ENCODE peak calls at places on chromosome 2, in seven cellular contexts. One of them, this sample, is unnamed.

GRCh38 chr2:182784777-182785176 is 68.7 kb downstream of the DNAJC10 start:
- DNase-seq in HCT116: peak
- DNase-seq in K562: peak
- DNase-seq in heart left ventricle: no peak
- DNase-seq in cardiac muscle cell: peak
- DNase-seq in body of pancreas: no peak
- DNase-seq in fibroblast of the aortic adventitia: peak
- DNase-seq in this sample: peak

GRCh38 chr2:152766908-152767307 is 48.5 kb downstream of the ARL6IP6 start:
- DNase-seq in K562: no peak
- DNase-seq in body of pancreas: no peak
- DNase-seq in fibroblast of the aortic adventitia: peak
- DNase-seq in heart left ventricle: no peak
- DNase-seq in HCT116: no peak
- DNase-seq in cardiac muscle cell: peak
- DNase-seq in this sample: peak

GRCh38 chr2:127576433-127577207 is 41.1 kb downstream of the MYO7B start:
- DNase-seq in HCT116: no peak
- DNase-seq in cardiac muscle cell: peak
- DNase-seq in fibroblast of the aortic adventitia: peak
- DNase-seq in heart left ventricle: peak
- DNase-seq in K562: no peak
- DNase-seq in body of pancreas: no peak
- DNase-seq in this sample: peak

GRCh38 chr2:30502310-30502709 is 55.3 kb downstream of the LCLAT1 start:
- DNase-seq in fibroblast of the aortic adventitia: no peak
- DNase-seq in heart left ventricle: no peak
- DNase-seq in HCT116: no peak
- DNase-seq in body of pancreas: no peak
- DNase-seq in K562: no peak
- DNase-seq in cardiac muscle cell: no peak
- DNase-seq in this sample: no peak

GRCh38 chr2:74834806-74835755 is 1.2 kb downstream of the HK2 start:
- DNase-seq in fibroblast of the aortic adventitia: peak
- DNase-seq in body of pancreas: peak
- DNase-seq in cardiac muscle cell: peak
- DNase-seq in heart left ventricle: peak
- DNase-seq in HCT116: no peak
- DNase-seq in K562: peak
- DNase-seq in this sample: no peak

GRCh38 chr2:193517615-193518014 is 1322.9 kb upstream of the TMEFF2 start:
- DNase-seq in K562: no peak
- DNase-seq in HCT116: no peak
- DNase-seq in body of pancreas: no peak
- DNase-seq in cardiac muscle cell: no peak
- DNase-seq in fibroblast of the aortic adventitia: peak
- DNase-seq in heart left ventricle: no peak
- DNase-seq in this sample: peak

GRCh38 chr2:10220516-10221391 is 82.0 kb upstream of the HPCAL1 start:
- DNase-seq in fibroblast of the aortic adventitia: peak
- DNase-seq in HCT116: no peak
- DNase-seq in cardiac muscle cell: peak
- DNase-seq in heart left ventricle: no peak
- DNase-seq in body of pancreas: no peak
- DNase-seq in K562: peak
- DNase-seq in this sample: peak

GRCh38 chr2:204453730-204454167 is 91.5 kb upstream of the PARD3B start:
- DNase-seq in body of pancreas: peak
- DNase-seq in cardiac muscle cell: peak
- DNase-seq in K562: no peak
- DNase-seq in heart left ventricle: peak
- DNase-seq in fibroblast of the aortic adventitia: peak
- DNase-seq in HCT116: no peak
- DNase-seq in this sample: peak

GRCh38 chr2:127615511-127616166 is 30.3 kb upstream of the GPR17 start:
- DNase-seq in K562: no peak
- DNase-seq in cardiac muscle cell: no peak
- DNase-seq in HCT116: no peak
- DNase-seq in heart left ventricle: no peak
- DNase-seq in fibroblast of the aortic adventitia: no peak
- DNase-seq in body of pancreas: no peak
- DNase-seq in this sample: no peak

GRCh38 chr2:226077031-226077430 is 677.5 kb downstream of the NYAP2 start:
- DNase-seq in heart left ventricle: no peak
- DNase-seq in K562: no peak
- DNase-seq in fibroblast of the aortic adventitia: peak
- DNase-seq in HCT116: no peak
- DNase-seq in body of pancreas: no peak
- DNase-seq in cardiac muscle cell: no peak
- DNase-seq in this sample: peak

GRCh38 chr2:25339791-25340339 is 1.9 kb downstream of the DNMT3A start:
- DNase-seq in K562: no peak
- DNase-seq in cardiac muscle cell: no peak
- DNase-seq in fibroblast of the aortic adventitia: no peak
- DNase-seq in HCT116: no peak
- DNase-seq in heart left ventricle: peak
- DNase-seq in body of pancreas: peak
- DNase-seq in this sample: no peak

GRCh38 chr2:46849741-46850474 is 65.7 kb downstream of the MCFD2 start:
- DNase-seq in body of pancreas: peak
- DNase-seq in cardiac muscle cell: peak
- DNase-seq in heart left ventricle: peak
- DNase-seq in K562: peak
- DNase-seq in HCT116: no peak
- DNase-seq in fibroblast of the aortic adventitia: peak
- DNase-seq in this sample: peak

GRCh38 chr2:23624378-23624777 is 239.4 kb downstream of the KLHL29 start:
- DNase-seq in heart left ventricle: no peak
- DNase-seq in K562: peak
- DNase-seq in body of pancreas: no peak
- DNase-seq in fibroblast of the aortic adventitia: no peak
- DNase-seq in cardiac muscle cell: peak
- DNase-seq in HCT116: peak
- DNase-seq in this sample: peak

GRCh38 chr2:239089884-239090283 is 242.0 kb downstream of the TWIST2 start:
- DNase-seq in K562: no peak
- DNase-seq in body of pancreas: no peak
- DNase-seq in HCT116: no peak
- DNase-seq in fibroblast of the aortic adventitia: no peak
- DNase-seq in heart left ventricle: no peak
- DNase-seq in cardiac muscle cell: no peak
- DNase-seq in this sample: no peak

GRCh38 chr2:171134624-171135230 is 26.0 kb downstream of the TLK1 start:
- DNase-seq in HCT116: no peak
- DNase-seq in body of pancreas: no peak
- DNase-seq in heart left ventricle: no peak
- DNase-seq in cardiac muscle cell: peak
- DNase-seq in K562: no peak
- DNase-seq in fibroblast of the aortic adventitia: no peak
- DNase-seq in this sample: peak

GRCh38 chr2:119173556-119174060 is 15.1 kb upstream of the C1QL2 start:
- DNase-seq in K562: no peak
- DNase-seq in HCT116: no peak
- DNase-seq in fibroblast of the aortic adventitia: no peak
- DNase-seq in heart left ventricle: no peak
- DNase-seq in cardiac muscle cell: no peak
- DNase-seq in body of pancreas: no peak
- DNase-seq in this sample: no peak

GRCh38 chr2:44938287-44939073 is 3.0 kb upstream of the SIX3 start:
- DNase-seq in cardiac muscle cell: no peak
- DNase-seq in fibroblast of the aortic adventitia: no peak
- DNase-seq in body of pancreas: no peak
- DNase-seq in heart left ventricle: no peak
- DNase-seq in HCT116: no peak
- DNase-seq in K562: no peak
- DNase-seq in this sample: no peak
- H3K4me3 ChIP-seq in cardiac muscle cell: peak
- H3K4me3 ChIP-seq in fibroblast of the aortic adventitia: peak
- H3K4me3 ChIP-seq in body of pancreas: peak
- H3K4me3 ChIP-seq in heart left ventricle: peak
- H3K4me3 ChIP-seq in HCT116: peak
- H3K4me3 ChIP-seq in K562: no peak
- H3K4me3 ChIP-seq in this sample: no peak

GRCh38 chr2:45497355-45497754 is 113.7 kb downstream of the SRBD1 start:
- DNase-seq in K562: no peak
- DNase-seq in cardiac muscle cell: peak
- DNase-seq in heart left ventricle: no peak
- DNase-seq in HCT116: no peak
- DNase-seq in fibroblast of the aortic adventitia: peak
- DNase-seq in body of pancreas: no peak
- DNase-seq in this sample: peak

GRCh38 chr2:45494275-45494977 is 116.6 kb downstream of the SRBD1 start:
- DNase-seq in fibroblast of the aortic adventitia: peak
- DNase-seq in heart left ventricle: no peak
- DNase-seq in K562: peak
- DNase-seq in cardiac muscle cell: peak
- DNase-seq in HCT116: peak
- DNase-seq in body of pancreas: peak
- DNase-seq in this sample: peak

GRCh38 chr2:45496869-45497268 is 114.2 kb downstream of the SRBD1 start:
- DNase-seq in fibroblast of the aortic adventitia: no peak
- DNase-seq in HCT116: no peak
- DNase-seq in heart left ventricle: no peak
- DNase-seq in K562: no peak
- DNase-seq in cardiac muscle cell: no peak
- DNase-seq in body of pancreas: no peak
- DNase-seq in this sample: peak

GRCh38 chr2:45498661-45499550 is 112.2 kb downstream of the SRBD1 start:
- DNase-seq in K562: no peak
- DNase-seq in body of pancreas: no peak
- DNase-seq in cardiac muscle cell: no peak
- DNase-seq in heart left ventricle: no peak
- DNase-seq in HCT116: no peak
- DNase-seq in fibroblast of the aortic adventitia: no peak
- DNase-seq in this sample: no peak

DNA sequence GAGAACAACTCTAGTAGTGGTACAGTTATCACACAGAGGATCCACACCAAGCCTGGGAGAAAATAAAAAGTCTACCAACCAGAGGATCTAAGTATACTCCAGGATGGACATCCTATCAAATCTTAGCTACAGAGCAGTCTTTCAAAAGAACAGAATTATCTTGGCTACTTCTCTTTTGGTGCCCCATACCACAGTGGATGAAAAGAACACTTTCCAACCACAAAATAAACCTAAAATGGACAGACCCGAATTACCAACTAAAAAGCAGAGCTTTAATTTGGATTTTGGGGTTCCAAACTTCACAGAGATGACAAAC is 116.1 kb downstream of the SRBD1 start:
- DNase-seq in heart left ventricle: no peak
- DNase-seq in cardiac muscle cell: no peak
- DNase-seq in fibroblast of the aortic adventitia: no peak
- DNase-seq in body of pancreas: no peak
- DNase-seq in HCT116: no peak
- DNase-seq in K562: no peak
- DNase-seq in this sample: no peak
- TF ChIP-seq CTCF in heart left ventricle: peak
- TF ChIP-seq CTCF in cardiac muscle cell: no peak
- TF ChIP-seq CTCF in fibroblast of the aortic adventitia: no peak
- TF ChIP-seq CTCF in body of pancreas: no peak
- TF ChIP-seq CTCF in HCT116: no peak
- TF ChIP-seq CTCF in K562: no peak
- TF ChIP-seq CTCF in this sample: no peak

DNA sequence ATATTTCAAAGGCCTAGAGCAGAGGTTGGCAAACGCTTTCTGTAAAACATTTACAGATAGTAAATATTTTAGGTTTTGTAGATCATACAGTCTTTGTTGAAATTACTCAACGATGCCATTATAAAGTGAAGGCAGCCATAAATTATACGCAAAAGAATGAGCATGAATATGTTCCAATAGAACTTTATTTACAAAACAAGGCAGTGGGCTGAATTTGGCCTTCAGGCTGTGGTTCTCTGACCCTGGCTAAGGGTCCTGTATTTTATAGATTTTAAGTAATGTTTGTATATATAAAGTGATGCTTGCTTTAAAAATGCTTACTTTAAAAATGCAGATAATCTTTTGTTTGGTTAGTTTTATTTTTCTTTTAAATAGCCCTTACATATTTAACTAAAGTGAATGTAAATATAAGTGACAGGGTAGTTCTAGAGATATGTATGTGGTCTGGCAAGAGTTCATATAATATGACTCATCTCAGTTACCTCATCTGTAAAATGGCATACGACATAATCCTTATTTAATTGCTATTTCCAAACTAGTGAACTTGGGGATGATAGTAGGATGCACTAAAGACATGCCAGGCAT is 51.7 kb upstream of the ATP5MC3 start:
- DNase-seq in heart left ventricle: no peak
- DNase-seq in HCT116: no peak
- DNase-seq in fibroblast of the aortic adventitia: peak
- DNase-seq in body of pancreas: no peak
- DNase-seq in K562: no peak
- DNase-seq in cardiac muscle cell: peak
- DNase-seq in this sample: peak
- H3K4me3 ChIP-seq in heart left ventricle: no peak
- H3K4me3 ChIP-seq in HCT116: no peak
- H3K4me3 ChIP-seq in fibroblast of the aortic adventitia: no peak
- H3K4me3 ChIP-seq in body of pancreas: no peak
- H3K4me3 ChIP-seq in K562: no peak
- H3K4me3 ChIP-seq in cardiac muscle cell: no peak
- H3K4me3 ChIP-seq in this sample: no peak

DNA sequence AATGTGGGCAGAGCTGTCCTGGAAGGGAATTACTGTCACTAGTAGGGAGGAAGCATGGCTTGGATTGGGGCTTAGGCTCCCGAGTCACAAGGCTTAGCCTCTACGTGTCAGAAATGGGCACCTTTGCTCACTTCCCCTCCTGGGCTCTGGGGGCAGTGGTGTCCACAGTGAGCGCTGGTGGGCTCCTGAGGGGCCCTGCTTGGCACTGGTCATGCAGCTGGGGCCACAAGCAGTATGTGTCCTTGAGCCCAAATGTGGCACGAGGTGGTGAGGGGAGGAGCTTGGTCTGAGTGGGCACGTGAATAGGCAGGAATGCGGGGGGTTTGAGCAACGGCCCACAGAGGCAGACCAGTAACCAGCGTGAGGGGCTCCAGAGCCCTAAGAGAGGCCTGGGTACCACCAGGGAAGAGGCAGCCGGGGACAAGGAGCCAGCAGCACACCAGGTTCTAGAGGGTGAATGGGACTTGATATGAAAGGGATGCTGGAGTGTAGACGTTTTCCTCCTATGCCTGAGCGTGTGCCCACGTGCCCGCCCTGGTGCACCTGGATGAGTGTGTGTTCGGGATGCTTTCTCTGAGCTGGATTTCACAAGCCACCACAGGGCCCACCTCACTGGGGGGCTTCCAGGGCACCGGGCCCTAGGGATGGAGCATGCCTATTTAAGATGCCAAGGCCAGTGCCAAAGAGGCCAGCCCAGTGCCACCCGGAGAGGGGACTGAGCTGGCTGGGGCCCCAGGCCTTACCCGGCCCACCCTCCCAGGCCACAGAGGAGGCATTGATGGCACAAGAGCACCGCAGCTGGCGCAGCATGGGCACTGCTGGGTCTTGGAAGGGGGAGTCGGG is 22.8 kb upstream of the PTMA start:
- DNase-seq in HCT116: no peak
- DNase-seq in heart left ventricle: no peak
- DNase-seq in fibroblast of the aortic adventitia: no peak
- DNase-seq in body of pancreas: no peak
- DNase-seq in cardiac muscle cell: no peak
- DNase-seq in K562: no peak
- DNase-seq in this sample: no peak
- TF ChIP-seq CTCF in HCT116: peak
- TF ChIP-seq CTCF in heart left ventricle: no peak
- TF ChIP-seq CTCF in fibroblast of the aortic adventitia: no peak
- TF ChIP-seq CTCF in body of pancreas: no peak
- TF ChIP-seq CTCF in cardiac muscle cell: peak
- TF ChIP-seq CTCF in K562: peak
- TF ChIP-seq CTCF in this sample: peak

GRCh38 chr2:20577495-20578235 is 73.2 kb downstream of the HS1BP3 start:
- DNase-seq in body of pancreas: no peak
- DNase-seq in cardiac muscle cell: no peak
- DNase-seq in heart left ventricle: peak
- DNase-seq in fibroblast of the aortic adventitia: peak
- DNase-seq in HCT116: no peak
- DNase-seq in K562: no peak
- DNase-seq in this sample: no peak
- H3K4me3 ChIP-seq in body of pancreas: no peak
- H3K4me3 ChIP-seq in cardiac muscle cell: no peak
- H3K4me3 ChIP-seq in heart left ventricle: no peak
- H3K4me3 ChIP-seq in fibroblast of the aortic adventitia: no peak
- H3K4me3 ChIP-seq in HCT116: no peak
- H3K4me3 ChIP-seq in K562: no peak
- H3K4me3 ChIP-seq in this sample: no peak